ENCODE peak calls at places on chromosomes 7 and 10, in eight cellular contexts. W, S, K, Q, C, J, X and P are unnamed samples.

GRCh38 chr7:74027683-74028320 is at the start of gene ELN:
- DNase-seq in Q (no peak), C (peak; percentile 26), J (peak; percentile 72), K (peak; percentile 66), W (no peak), S (peak; percentile 88), X (no peak), P (no peak)

GRCh38 chr7:70619130-70619529 is 512.8 kb upstream of the GALNT17 start:
- DNase-seq in C (no peak), Q (no peak), K (no peak), X (no peak), J (peak; percentile 79), S (no peak), W (no peak), P (no peak)

GRCh38 chr7:121397832-121398231 is 1.7 kb upstream of the FAM3C start:
- DNase-seq in J (no peak), W (no peak), X (no peak), S (no peak), C (no peak), Q (no peak), K (no peak), P (no peak)

GRCh38 chr10:88106348-88106747 is 242.9 kb downstream of the PTEN start:
- DNase-seq in W (no peak), X (no peak), K (no peak), J (no peak), S (no peak), C (no peak), Q (no peak), P (no peak)

GRCh38 chr10:96863922-96864543 is 31.9 kb downstream of the LCOR start:
- DNase-seq in J (no peak), K (no peak), W (no peak), C (no peak), S (no peak), X (no peak), Q (no peak), P (no peak)

GRCh38 chr10:14383266-14383665 is 52.5 kb upstream of the FRMD4A start:
- DNase-seq in W (no peak), S (no peak), C (no peak), J (no peak), K (no peak), Q (no peak), X (no peak), P (no peak)

GRCh38 chr7:106075937-106076336 is 36.2 kb downstream of the SYPL1 start:
- DNase-seq in K (no peak), S (no peak), W (no peak), X (no peak), C (peak; percentile 21), Q (no peak), J (no peak), P (no peak)

GRCh38 chr10:122102146-122102866 is 113.3 kb downstream of the TACC2 start:
- DNase-seq in W (no peak), C (no peak), S (peak; percentile 58), K (no peak), Q (no peak), J (no peak), X (no peak), P (no peak)

GRCh38 chr7:112869111-112869774 is 79.0 kb upstream of the TMEM168 start:
- DNase-seq in C (no peak), X (no peak), W (no peak), J (peak; percentile 91), S (no peak), K (no peak), Q (peak; percentile 67), P (no peak)

GRCh38 chr10:93579985-93580711 is 13.7 kb downstream of the FFAR4 start:
- DNase-seq in X (no peak), C (no peak), Q (no peak), K (no peak), W (no peak), S (no peak), J (no peak), P (no peak)

GRCh38 chr10:95832216-95833037 is 75.3 kb upstream of the CC2D2B start:
- DNase-seq in W (no peak), S (no peak), Q (no peak), K (no peak), J (no peak), C (no peak), X (no peak), P (no peak)

GRCh38 chr7:110386006-110386405 is 704.9 kb upstream of the LRRN3 start:
- DNase-seq in S (no peak), K (no peak), C (no peak), J (no peak), Q (no peak), W (no peak), X (no peak), P (no peak)

GRCh38 chr10:80968903-80969302 is 431.2 kb downstream of the SH2D4B start:
- DNase-seq in S (no peak), X (no peak), J (no peak), W (no peak), C (no peak), Q (no peak), K (no peak), P (no peak)

GRCh38 chr7:50121269-50121668 is 28.2 kb upstream of the ZPBP start:
- DNase-seq in W (no peak), X (no peak), S (no peak), K (no peak), C (no peak), J (no peak), Q (no peak), P (no peak)

GRCh38 chr7:77467453-77467852 is 51.3 kb upstream of the GSAP start:
- DNase-seq in C (no peak), X (no peak), K (no peak), Q (no peak), J (no peak), S (peak; percentile 52), W (no peak), P (no peak)

GRCh38 chr7:157991761-157992160 is 595.9 kb downstream of the PTPRN2 start:
- DNase-seq in Q (no peak), W (no peak), C (peak; percentile 35), S (no peak), K (no peak), X (no peak), J (no peak), P (no peak)

GRCh38 chr7:42234736-42235135 is 2.3 kb downstream of the GLI3 start:
- DNase-seq in S (no peak), C (no peak), X (no peak), Q (no peak), K (no peak), J (no peak), W (no peak), P (no peak)

GRCh38 chr7:51229106-51229537 is 87.5 kb downstream of the COBL start:
- DNase-seq in K (no peak), W (no peak), C (no peak), S (no peak), Q (peak; percentile 28), X (no peak), J (no peak), P (no peak)

GRCh38 chr10:22086730-22087364 is 83.3 kb upstream of the DNAJC1 start:
- DNase-seq in C (peak; percentile 57), X (peak; percentile 99), J (peak; percentile 77), K (peak; percentile 88), S (peak; percentile 88), Q (no peak), W (no peak), P (no peak)

GRCh38 chr10:74213571-74214162 is 62.6 kb downstream of the ADK start:
- DNase-seq in W (no peak), X (no peak), S (no peak), J (peak; percentile 64), C (peak; percentile 18), K (peak; percentile 59), Q (no peak), P (no peak)

GRCh38 chr10:88205842-88206446 is 342.5 kb downstream of the PTEN start:
- DNase-seq in S (no peak), Q (no peak), W (no peak), K (peak; percentile 20), J (no peak), C (no peak), X (no peak), P (no peak)